ENCODE peak calls at places on chromosomes 13 and 19, in four cellular contexts. L is transverse colon, D is HepG2, G is A549. R is an unnamed sample.

GRCh38 chr19:6381030-6381750 is 5.5 kb upstream of the PSPN start:
- DNase-seq in G (no peak), D (no peak), L (no peak), R (no peak)

GRCh38 chr19:13872695-13873389 is 4.1 kb upstream of the NANOS3 start:
- DNase-seq in L (no peak), D (no peak), G (peak; percentile 71), R (no peak)

GRCh38 chr13:94711561-94712286 is 621 bp downstream of the SOX21 start:
- DNase-seq in L (no peak), G (no peak), D (no peak), R (no peak)

GRCh38 chr13:35865341-35866240 is 265.6 kb downstream of the DCLK1 start:
- DNase-seq in D (no peak), L (no peak), G (no peak), R (no peak)

GRCh38 chr13:108281941-108282340 is 12.4 kb downstream of the TNFSF13B start:
- DNase-seq in D (no peak), L (no peak), G (no peak), R (no peak)

GRCh38 chr19:18708452-18709231 is 25.2 kb downstream of the CRTC1 start:
- DNase-seq in L (no peak), D (no peak), G (no peak), R (no peak)

GRCh38 chr19:10467104-10467706 is 36.0 kb downstream of the KEAP1 start:
- DNase-seq in L (no peak), D (no peak), G (no peak), R (no peak)

GRCh38 chr19:18683955-18684641 is 618 bp downstream of the CRTC1 start:
- DNase-seq in G (no peak), D (no peak), L (no peak), R (no peak)

GRCh38 chr19:10104665-10105221 is 1.4 kb upstream of the PPAN start:
- DNase-seq in G (no peak), D (no peak), L (peak; percentile 58), R (no peak)

GRCh38 chr13:30382836-30383525 is 39.3 kb upstream of the UBE2L5 start:
- DNase-seq in G (no peak), L (peak; percentile 25), D (no peak), R (peak; percentile 68)
- TF ChIP-seq CTCF in G (no peak), L (no peak), D (no peak), R (no peak)

GRCh38 chr19:45780448-45781281 is 1.6 kb downstream of the DMPK start:
- DNase-seq in G (peak; percentile 39), L (no peak), D (peak; percentile 47), R (no peak)
- TF ChIP-seq POLR2A in G (no peak), L (no peak), D (no peak), R (no peak)

DNA sequence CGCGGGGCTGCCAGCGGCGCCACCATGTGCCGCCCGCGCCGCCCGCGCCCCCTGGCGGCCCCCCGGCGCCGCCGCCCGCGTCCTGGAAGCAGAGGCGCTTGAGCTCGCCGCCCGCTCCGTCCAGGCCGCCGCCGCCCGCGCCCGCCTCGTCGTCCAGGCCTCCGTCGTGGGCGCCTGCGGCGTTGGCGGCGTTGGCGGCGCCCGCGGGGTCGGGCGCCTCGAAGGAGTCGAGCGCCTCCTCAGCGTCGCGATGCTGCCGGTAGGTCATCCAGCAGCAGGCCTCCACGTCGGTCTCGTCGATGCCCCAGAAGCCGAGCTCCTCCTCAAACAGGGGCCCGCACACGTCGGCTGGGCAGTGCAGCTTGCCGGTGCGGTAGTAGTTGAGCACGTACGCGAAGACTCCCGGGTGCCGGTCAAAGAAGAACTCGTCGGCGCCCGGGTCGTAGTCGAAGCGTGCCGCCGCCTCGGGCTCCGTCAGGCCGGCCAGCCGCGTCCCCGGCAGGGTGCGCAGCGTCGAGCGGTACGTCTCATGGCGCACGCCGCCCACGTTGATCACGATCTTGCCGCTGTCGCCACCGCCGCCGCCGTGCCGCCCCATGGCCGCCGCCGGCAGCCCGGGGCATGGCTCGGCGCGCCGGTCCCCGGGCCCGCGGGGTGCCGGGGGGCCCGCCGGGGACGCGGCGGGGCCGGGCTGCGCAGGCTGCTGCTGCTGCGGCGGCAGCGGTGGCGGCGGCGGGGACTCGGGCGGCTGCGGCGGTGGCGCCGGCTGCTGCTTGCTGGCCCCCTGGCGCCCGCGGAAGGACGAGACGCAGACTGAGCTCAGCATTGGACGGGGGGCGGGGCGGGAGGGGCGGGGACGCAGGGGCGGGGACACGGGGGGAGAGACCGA is 676 bp downstream of the KCNC3 start:
- DNase-seq in D (no peak), L (no peak), G (no peak), R (no peak)
- TF ChIP-seq CTCF in D (peak; percentile 27), L (no peak), G (peak; percentile 81), R (no peak)

GRCh38 chr19:43503501-43504425 is 783 bp downstream of the PHLDB3 start:
- DNase-seq in L (peak; percentile 98), D (peak; percentile 90), G (peak; percentile 95), R (peak; percentile 97)
- TF ChIP-seq POLR2A in L (peak; percentile 19), D (peak; percentile 46), G (no peak), R (no peak)

DNA sequence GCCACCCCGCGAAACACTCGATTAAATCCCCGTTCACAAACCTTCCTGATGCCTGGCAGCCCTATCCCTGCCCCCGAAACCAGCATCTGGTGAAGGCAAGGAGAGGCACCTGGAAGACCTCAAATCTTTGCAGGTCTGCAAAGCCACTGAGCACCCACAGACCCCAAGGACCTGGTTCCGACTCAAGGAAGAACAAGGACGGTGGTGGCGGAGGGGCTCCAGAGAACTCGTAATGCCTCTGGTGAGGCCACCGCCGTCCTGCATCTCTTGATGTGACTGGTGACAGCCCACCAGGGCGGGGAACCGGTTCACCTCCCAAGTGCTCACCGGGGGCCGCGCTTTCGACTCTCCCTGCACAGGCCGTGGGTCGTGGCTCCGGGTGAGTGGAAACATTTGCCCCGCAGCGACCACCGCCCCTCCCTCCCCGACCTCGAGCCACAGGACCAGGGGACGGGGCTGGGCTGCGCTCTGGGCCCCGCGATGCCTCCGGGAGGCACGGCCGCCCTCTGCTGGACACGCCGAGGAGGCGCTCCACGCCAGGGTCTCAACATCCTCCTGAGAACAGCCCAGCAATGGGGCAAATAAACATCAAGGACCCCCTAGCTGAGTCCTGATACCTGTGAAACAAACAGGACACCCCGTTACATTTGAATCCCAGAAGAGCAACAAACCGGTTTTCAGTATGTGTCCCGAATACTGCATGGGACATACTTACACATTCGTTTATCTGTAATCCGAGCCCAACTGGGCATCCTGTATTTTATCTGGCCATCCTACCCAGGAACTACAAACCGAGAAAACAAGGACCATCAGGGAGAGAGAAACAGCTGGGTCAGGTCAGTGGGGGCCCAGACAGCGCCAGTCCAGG is 3.9 kb upstream of the PLPP2 start:
- DNase-seq in L (peak; percentile 49), D (no peak), G (peak; percentile 50), R (no peak)
- TF ChIP-seq CTCF in L (peak; percentile 58), D (peak; percentile 85), G (peak; percentile 67), R (no peak)

DNA sequence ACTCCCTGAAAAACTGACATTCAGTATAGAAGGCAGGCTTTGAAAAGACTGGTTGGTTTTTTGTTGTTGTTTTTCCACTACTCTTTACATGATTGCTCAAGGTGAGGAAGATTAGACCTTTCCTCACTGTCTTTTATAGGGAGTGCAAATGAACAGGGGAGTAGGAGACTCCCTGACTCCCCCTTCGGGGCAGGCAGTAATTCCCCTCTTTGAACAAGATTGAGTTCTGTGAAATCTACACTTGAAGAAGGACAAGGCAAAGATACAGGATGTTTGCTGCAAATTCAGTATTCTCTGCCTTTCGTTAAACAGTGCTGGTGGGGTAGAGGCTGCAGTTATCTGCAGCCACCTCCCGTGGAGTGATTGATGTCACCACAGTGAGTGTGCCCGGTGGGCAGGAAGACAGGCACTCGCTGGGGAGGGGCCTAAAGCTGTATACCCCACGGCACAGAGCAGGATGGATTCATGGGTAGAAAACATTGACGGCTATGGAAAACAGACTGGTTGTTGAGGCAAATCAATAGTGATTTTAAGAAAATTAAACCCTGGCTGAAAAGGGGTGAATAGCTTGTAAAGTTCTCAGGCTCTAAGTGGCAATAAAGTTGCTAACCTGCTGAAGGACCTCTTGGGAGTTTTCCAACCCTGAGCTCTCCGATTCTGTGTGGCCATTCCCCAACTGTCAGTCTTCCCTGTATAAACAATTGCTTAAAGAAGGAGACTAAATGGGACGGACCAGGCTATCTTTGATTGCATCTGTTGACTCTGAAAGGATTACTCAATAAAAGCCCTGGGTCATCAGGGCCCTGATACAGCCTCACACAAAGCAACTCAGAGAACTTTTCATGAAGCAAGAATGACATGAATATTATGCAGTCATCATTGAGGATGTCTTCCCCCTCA is 308.3 kb downstream of the TBC1D4 start:
- DNase-seq in D (peak; percentile 35), L (no peak), G (no peak), R (no peak)
- TF ChIP-seq POLR2A in D (no peak), L (no peak), G (no peak), R (no peak)

DNA sequence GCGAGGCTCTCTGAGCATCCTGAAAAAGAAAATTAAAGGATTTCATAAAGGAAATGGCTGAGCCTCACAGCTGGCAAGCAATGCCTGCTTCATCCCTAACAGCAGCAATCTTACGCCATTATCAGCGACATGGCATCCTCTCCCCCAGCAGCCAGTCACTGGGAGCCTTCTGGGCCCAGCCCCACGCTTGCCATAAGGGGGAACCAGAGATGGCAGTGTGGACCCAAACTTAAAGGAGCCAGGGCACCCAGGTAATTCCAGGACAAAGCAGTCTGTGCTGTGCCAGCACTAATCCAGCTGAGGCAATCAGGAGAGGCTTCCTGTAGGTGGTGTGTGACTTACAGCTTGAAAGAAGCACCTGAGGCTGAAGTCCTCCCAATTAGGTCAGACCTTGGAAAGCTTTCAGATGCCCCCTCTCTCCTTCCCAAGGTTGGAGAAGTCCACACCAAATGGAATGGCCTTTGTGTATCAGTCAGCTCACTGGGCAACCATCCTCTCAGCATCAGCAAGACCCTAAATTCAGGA is 10.3 kb downstream of the VSTM2B start:
- DNase-seq in L (no peak), D (no peak), G (no peak), R (no peak)
- TF ChIP-seq CTCF in L (no peak), D (no peak), G (no peak), R (no peak)

DNA sequence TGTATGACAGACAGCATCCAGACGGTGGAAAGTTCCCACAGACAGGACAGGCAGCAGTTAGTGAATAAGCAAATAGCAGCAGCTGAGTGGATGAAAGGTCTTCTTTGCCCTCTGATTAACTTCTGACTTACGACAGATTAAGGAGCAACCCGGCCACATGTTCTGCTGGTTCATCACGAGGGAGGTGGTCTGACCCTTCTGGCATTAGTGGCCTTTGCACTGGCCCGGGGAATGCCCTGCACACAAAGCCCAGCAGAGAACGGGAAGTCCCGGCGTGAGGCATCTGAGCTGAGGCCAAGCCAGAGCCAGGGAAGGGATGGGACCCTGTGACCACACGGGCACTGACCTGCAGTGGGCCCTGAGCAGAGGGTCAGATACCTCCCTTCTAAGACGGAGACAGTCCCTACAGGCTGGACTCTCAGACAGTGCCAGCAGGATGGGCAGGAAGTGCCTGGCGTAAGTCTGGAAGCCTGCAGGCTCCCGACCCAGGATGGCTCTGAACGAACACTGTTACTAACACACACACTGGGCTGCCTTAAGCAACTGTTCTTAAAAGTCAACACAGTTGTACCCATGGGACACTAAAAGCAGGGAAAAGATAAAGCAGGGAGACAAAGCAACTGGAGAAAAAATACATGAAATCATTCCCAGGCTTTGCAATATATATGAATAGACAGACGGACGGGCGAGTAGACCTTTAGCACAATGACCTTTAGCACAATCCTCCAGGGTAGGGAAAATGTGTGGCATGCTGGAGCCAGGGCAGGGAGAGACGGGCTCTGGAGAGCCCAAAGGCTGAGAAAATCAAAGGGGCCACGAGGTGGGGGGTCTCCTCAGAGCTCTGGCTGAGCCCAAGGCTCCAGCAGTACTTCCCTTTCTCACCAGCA is 6.3 kb downstream of the C19orf12 start:
- DNase-seq in L (peak; percentile 42), G (no peak), D (peak; percentile 79), R (no peak)
- TF ChIP-seq POLR2A in L (no peak), G (no peak), D (peak; percentile 87), R (no peak)

DNA sequence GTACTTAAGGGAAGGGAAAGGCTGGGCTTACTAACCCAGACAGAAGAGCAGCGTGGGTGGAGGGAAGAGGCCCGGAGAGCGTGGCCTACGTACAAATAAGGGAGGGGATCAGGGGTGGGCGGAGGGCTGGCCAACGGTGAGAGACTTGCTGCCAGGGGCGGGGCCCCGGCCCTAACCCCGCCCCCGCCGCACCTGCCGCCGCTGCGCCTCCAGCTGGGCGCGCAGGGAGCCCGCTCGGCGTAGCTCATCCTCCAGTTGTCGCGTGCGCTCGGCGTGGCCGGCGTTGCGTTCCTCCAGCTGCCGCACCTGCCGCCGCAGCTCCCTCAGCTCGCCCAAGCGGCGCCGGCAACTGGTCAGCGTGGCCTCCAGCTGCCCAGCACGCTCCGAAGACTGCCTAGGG is 5.7 kb downstream of the HOOK2 start:
- DNase-seq in D (no peak), L (peak; percentile 66), G (no peak), R (no peak)
- TF ChIP-seq CTCF in D (no peak), L (no peak), G (no peak), R (no peak)

R was measured in lower leg skin.